ENCODE peak calls at places on chromosome 13, in five cellular contexts. H is ascending aorta, N is RWPE2, Y is osteoblast, C is lung. L is an unnamed sample. For H3K4me1 and H3K36me3, the result is how much of the 10 kb centered on the place peaks cover.

GRCh38 chr13:67101730-67102467 is 128.2 kb downstream of the PCDH9 start:
- DNase-seq in H (no peak), N (no peak), Y (no peak), C (no peak), L (no peak)

GRCh38 chr13:99215466-99215865 is 14.8 kb downstream of the UBAC2 start:
- DNase-seq in H (no peak), N (no peak), Y (no peak), C (no peak), L (peak)

GRCh38 chr13:76383671-76384461 is 502.3 kb downstream of the KCTD12 start:
- DNase-seq in H (no peak), N (no peak), Y (peak), C (peak), L (no peak)

GRCh38 chr13:83265279-83265678 is 617.0 kb downstream of the SLITRK1 start:
- DNase-seq in H (no peak), N (no peak), Y (no peak), C (no peak), L (no peak)

GRCh38 chr13:83839158-83839557 is 43.1 kb downstream of the SLITRK1 start:
- DNase-seq in H (no peak), N (no peak), Y (no peak), C (no peak), L (no peak)

GRCh38 chr13:97114696-97115095 is 107.4 kb upstream of the MBNL2 start:
- DNase-seq in H (no peak), N (no peak), Y (no peak), C (no peak), L (no peak)

GRCh38 chr13:33744589-33745369 is 73.2 kb upstream of the RFC3 start:
- DNase-seq in H (no peak), N (no peak), Y (no peak), C (peak), L (no peak)

GRCh38 chr13:27533155-27533643 is 82.8 kb upstream of the MTIF3 start:
- DNase-seq in H (peak), N (no peak), Y (peak), C (peak), L (peak)

GRCh38 chr13:88051746-88052482 is 380.7 kb downstream of the SLITRK5 start:
- DNase-seq in H (no peak), N (no peak), Y (no peak), C (no peak), L (no peak)

GRCh38 chr13:37168151-37168550 is 62.7 kb upstream of the CSNK1A1L start:
- DNase-seq in H (no peak), N (no peak), Y (no peak), C (no peak), L (no peak)

GRCh38 chr13:40172149-40172591 is 494.3 kb downstream of the FOXO1 start:
- DNase-seq in H (peak), N (no peak), Y (no peak), C (no peak), L (no peak)

GRCh38 chr13:36445278-36445677 is 13.0 kb downstream of the CCNA1 start:
- DNase-seq in H (no peak), N (no peak), Y (no peak), C (no peak), L (no peak)

GRCh38 chr13:56622840-56623239 is 517.9 kb upstream of the PRR20A start:
- DNase-seq in H (no peak), N (no peak), Y (no peak), C (no peak), L (no peak)

GRCh38 chr13:87872813-87873212 is 201.6 kb downstream of the SLITRK5 start:
- DNase-seq in H (no peak), N (no peak), Y (no peak), C (no peak), L (no peak)

GRCh38 chr13:27006519-27007161 is 165.0 kb downstream of the USP12 start:
- DNase-seq in H (no peak), N (no peak), Y (peak), C (peak), L (peak)

GRCh38 chr13:48582086-48582485 is 49.2 kb upstream of the RCBTB2 start:
- DNase-seq in H (no peak), N (no peak), Y (no peak), C (no peak), L (no peak)
- H3K4me1 ChIP-seq in H (under half), N (under half), Y (under half), C (under half), L (under half)

DNA sequence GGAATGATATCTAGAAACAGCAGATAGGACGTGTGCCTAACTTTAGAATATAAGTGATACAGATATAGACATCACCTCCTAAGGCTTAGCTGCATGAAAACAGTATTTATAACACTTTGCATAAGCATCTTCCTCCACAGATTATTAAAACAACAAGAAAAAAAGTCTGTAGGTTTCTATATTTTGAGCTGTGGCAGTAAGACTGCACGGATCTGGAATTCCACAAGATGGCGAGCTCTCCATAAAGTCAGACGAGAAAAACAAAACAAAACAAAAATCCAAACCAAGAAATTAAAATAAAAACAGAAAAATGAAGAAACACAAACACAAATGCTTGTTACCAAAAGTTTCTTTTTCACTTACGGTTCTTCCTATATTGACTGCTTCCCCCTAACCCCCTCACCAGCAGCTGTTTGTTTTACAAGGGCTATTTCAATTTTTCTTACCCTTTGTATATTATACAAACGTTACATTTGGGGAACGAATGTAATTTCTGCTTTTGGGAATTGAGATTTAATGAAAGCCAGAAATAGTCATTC is 285.8 kb downstream of the MYO16 start:
- DNase-seq in H (no peak), N (no peak), Y (no peak), C (no peak), L (no peak)
- TF ChIP-seq CTCF in H (peak), N (peak), Y (peak), C (peak), L (no peak)

DNA sequence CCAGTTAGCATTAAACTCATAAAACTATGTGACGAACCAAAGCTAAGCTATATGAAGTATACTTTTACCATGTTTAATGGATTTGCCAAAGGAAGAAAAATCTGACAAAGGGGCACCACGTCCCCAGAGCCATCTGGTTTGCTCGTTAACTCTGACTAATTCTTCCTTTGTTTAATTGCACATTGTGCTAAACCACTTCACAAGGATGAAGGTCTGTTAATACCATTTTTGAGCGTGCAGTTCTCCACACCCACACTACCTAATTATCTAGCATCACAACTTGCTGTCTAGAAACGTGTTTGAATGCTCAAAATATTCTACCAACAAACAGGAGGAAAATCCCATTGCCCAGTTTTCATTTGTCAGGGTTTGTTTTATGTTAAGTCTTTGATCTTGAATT is 74.8 kb downstream of the COL4A1 start:
- DNase-seq in H (no peak), N (no peak), Y (no peak), C (no peak), L (no peak)
- H3K36me3 ChIP-seq in H (under half), N (under half), Y (under half), C (under half), L (under half)

GRCh38 chr13:113822266-113822665 is 41.6 kb downstream of the GAS6 start:
- DNase-seq in H (no peak), N (no peak), Y (no peak), C (no peak), L (no peak)
- H3K4me1 ChIP-seq in H (under half), N (under half), Y (under half), C (under half), L (under half)

GRCh38 chr13:22569830-22570229 is 610.9 kb upstream of the SGCG start:
- DNase-seq in H (no peak), N (no peak), Y (no peak), C (no peak), L (no peak)
- TF ChIP-seq CTCF in H (no peak), N (no peak), Y (no peak), C (no peak), L (no peak)

L was measured in mucosa of descending colon.